ENCODE peak calls at places on chromosomes 11 and 22, in nine cellular contexts. A is GM06990; E is osteoblast; O is GM13977; D is colonic mucosa; H is thoracic aorta; U is CD4-positive, alpha-beta T cell; K is bronchial epithelial cell; B is GM23338. L is an unnamed sample.

GRCh38 chr11:29634248-29634647 is 382.6 kb downstream of the KCNA4 start:
- DNase-seq in A (no peak), E (no peak), O (no peak), D (no peak), H (no peak), U (no peak), K (peak; percentile 1), B (peak; percentile 27), L (no peak)

GRCh38 chr22:26164174-26164573 is 5.1 kb upstream of the SEZ6L start:
- DNase-seq in A (no peak), E (no peak), O (no peak), D (no peak), H (no peak), U (no peak), K (no peak), B (no peak), L (no peak)

GRCh38 chr22:38730411-38730871 is 24.7 kb downstream of the GTPBP1 start:
- DNase-seq in A (no peak), E (no peak), O (no peak), D (no peak), H (no peak), U (no peak), K (no peak), B (no peak), L (no peak)

GRCh38 chr22:19110064-19110458 is 12.2 kb downstream of the DGCR2 start:
- DNase-seq in A (no peak), E (no peak), O (no peak), D (no peak), H (no peak), U (no peak), K (no peak), B (peak; percentile 41), L (no peak)

GRCh38 chr11:45267660-45268340 is 18.3 kb downstream of the SYT13 start:
- DNase-seq in A (no peak), E (no peak), O (no peak), D (no peak), H (no peak), U (no peak), K (no peak), B (no peak), L (no peak)

GRCh38 chr11:2467695-2468055 is 22.9 kb downstream of the KCNQ1 start:
- DNase-seq in A (no peak), E (no peak), O (no peak), D (no peak), H (no peak), U (no peak), K (no peak), B (no peak), L (peak; percentile 36)

GRCh38 chr11:11416917-11417316 is 63.9 kb upstream of the CSNK2A3 start:
- DNase-seq in A (no peak), E (no peak), O (no peak), D (no peak), H (no peak), U (no peak), K (peak; percentile 81), B (no peak), L (no peak)

GRCh38 chr11:75308116-75308515 is 43.3 kb downstream of the ARRB1 start:
- DNase-seq in A (no peak), E (peak; percentile 52), O (no peak), D (no peak), H (no peak), U (no peak), K (no peak), B (no peak), L (no peak)

GRCh38 chr22:39522567-39523300 is 2.4 kb downstream of the ATF4 start:
- DNase-seq in A (no peak), E (peak; percentile 92), O (peak; percentile 21), D (peak; percentile 70), H (no peak), U (no peak), K (peak; percentile 59), B (no peak), L (no peak)

GRCh38 chr22:26967282-26967681 is 309.9 kb downstream of the MIAT start:
- DNase-seq in A (no peak), E (no peak), O (no peak), D (no peak), H (no peak), U (no peak), K (no peak), B (no peak), L (no peak)

GRCh38 chr11:93529707-93530467 is 13.3 kb downstream of the SMCO4 start:
- DNase-seq in A (no peak), E (peak; percentile 83), O (no peak), D (no peak), H (no peak), U (no peak), K (no peak), B (no peak), L (no peak)

GRCh38 chr11:110759972-110760381 is 47.7 kb upstream of the ARHGAP20 start:
- DNase-seq in A (no peak), E (no peak), O (no peak), D (peak; percentile 35), H (no peak), U (no peak), K (peak; percentile 25), B (no peak), L (no peak)

GRCh38 chr22:27786253-27786898 is 15.2 kb downstream of the MN1 start:
- DNase-seq in A (no peak), E (peak; percentile 23), O (no peak), D (no peak), H (no peak), U (no peak), K (no peak), B (no peak), L (no peak)

GRCh38 chr11:2564588-2565440 is 120.0 kb downstream of the KCNQ1 start:
- DNase-seq in A (no peak), E (peak; percentile 72), O (no peak), D (no peak), H (no peak), U (no peak), K (no peak), B (no peak), L (no peak)

GRCh38 chr11:2770556-2771301 is 70.9 kb upstream of the KCNQ1OT1 start:
- DNase-seq in A (no peak), E (peak; percentile 66), O (no peak), D (peak; percentile 11), H (no peak), U (no peak), K (no peak), B (no peak), L (peak; percentile 23)

GRCh38 chr11:131483453-131483852 is 113.0 kb downstream of the NTM start:
- DNase-seq in A (no peak), E (no peak), O (no peak), D (no peak), H (no peak), U (no peak), K (no peak), B (no peak), L (no peak)

GRCh38 chr11:77200351-77200750 is 72.3 kb downstream of the MYO7A start:
- DNase-seq in A (no peak), E (peak; percentile 67), O (no peak), D (no peak), H (no peak), U (no peak), K (no peak), B (no peak), L (no peak)

GRCh38 chr11:63609971-63610580 is 4.2 kb downstream of the PLAAT3 start:
- DNase-seq in A (no peak), E (peak; percentile 83), O (no peak), D (no peak), H (no peak), U (no peak), K (no peak), B (no peak), L (no peak)

DNA sequence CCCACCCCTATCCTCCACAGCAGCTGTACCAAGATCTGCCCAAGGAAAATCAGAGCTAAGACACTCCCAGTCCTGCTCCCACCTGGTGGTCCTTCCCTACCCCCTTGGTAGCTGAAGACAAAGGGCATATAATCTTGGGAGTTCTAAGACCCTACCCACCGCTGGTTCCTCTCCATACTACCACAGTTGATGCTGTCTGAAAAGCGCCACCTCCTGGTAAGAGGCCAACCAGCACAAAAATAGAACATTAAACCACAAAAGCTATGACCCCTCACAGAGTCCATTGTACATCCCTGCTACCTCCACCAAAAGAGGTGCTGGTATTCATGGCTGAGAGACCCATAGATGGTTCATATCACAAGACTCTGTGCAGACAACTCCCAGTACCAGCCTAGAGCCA is 161.5 kb upstream of the ARHGAP42 start:
- DNase-seq in A (no peak), E (no peak), O (no peak), D (no peak), H (no peak), U (no peak), K (peak; percentile 12), B (peak; percentile 81), L (no peak)
- TF ChIP-seq CTCF in A (peak; percentile 45), E (no peak), O (peak; percentile 23), D (no peak), H (no peak), U (no peak), K (peak; percentile 52), B (peak; percentile 84), L (peak; percentile 12)

GRCh38 chr11:68113986-68114385 is 7.2 kb downstream of the CHKA start:
- DNase-seq in A (no peak), E (peak; percentile 49), O (no peak), D (no peak), H (no peak), U (no peak), K (no peak), B (no peak), L (no peak)
- TF ChIP-seq CTCF in A (no peak), E (peak; percentile 35), O (no peak), D (no peak), H (no peak), U (no peak), K (no peak), B (no peak), L (no peak)

GRCh38 chr22:32804036-32804435 is 2.5 kb downstream of the TIMP3 start:
- DNase-seq in A (no peak), E (peak; percentile 94), O (no peak), D (no peak), H (no peak), U (no peak), K (no peak), B (no peak), L (no peak)
- TF ChIP-seq CTCF in A (no peak), E (no peak), O (no peak), D (no peak), H (no peak), U (no peak), K (no peak), B (no peak), L (no peak)

DNA sequence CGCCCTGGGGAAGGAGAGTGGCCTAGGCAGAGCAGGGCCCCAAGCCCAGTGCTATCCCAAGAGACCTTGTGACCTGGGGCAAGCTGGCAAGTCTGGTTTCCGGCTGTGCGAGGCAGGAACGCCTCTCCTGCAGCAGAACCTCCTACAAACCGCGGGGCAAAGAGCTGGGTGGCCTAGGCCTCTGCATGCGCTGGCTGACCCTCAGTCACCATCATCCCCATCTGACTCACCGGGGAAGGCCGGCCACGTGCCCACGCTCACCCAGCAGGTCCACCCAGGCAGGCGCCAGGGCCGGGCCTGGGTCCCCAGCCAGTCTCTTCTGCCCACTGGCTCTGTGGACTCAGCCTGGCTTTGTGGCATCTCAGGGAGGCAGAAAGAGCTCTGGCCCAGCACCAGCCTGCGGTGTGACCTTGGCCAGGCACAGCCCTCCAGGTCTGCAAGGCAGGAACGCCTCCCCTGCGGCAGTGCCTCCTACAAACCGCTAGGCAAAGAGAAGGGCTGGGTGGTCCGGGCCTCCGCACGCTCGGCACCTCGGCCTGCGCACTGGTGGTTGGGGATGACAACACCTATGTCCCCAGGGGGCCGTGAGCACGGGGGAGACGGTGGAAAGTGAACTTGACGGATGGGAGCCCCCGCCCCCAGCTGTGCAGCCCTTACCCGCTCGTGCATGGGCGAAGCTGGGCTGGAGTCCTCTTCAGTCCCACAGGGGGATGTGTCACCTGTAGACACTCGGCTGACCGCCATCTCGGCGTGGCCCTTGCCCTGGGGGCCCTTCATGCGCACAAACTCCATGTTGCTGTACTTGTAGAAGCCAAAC is 38.2 kb downstream of the KIAA0930 start:
- DNase-seq in A (no peak), E (peak; percentile 88), O (no peak), D (no peak), H (no peak), U (no peak), K (no peak), B (no peak), L (no peak)
- TF ChIP-seq CTCF in A (no peak), E (no peak), O (no peak), D (no peak), H (no peak), U (no peak), K (no peak), B (no peak), L (no peak)